ENCODE peak calls at places on chromosomes 3 and 15, in five cellular contexts. I, C, P, X and K are unnamed samples.

GRCh38 chr3:65889707-65890099 is 149.0 kb downstream of the MAGI1 start:
- DNase-seq in I (no peak), C (no peak), P (no peak), X (no peak), K (no peak)

GRCh38 chr3:185079620-185080019 is 73.2 kb downstream of the C3orf70 start:
- DNase-seq in I (no peak), C (no peak), P (no peak), X (no peak), K (no peak)

GRCh38 chr3:23735575-23736326 is 70.0 kb upstream of the UBE2E1 start:
- DNase-seq in I (no peak), C (no peak), P (no peak), X (peak), K (no peak)

GRCh38 chr3:66442254-66443249 is 58.3 kb downstream of the LRIG1 start:
- DNase-seq in I (no peak), C (no peak), P (no peak), X (no peak), K (peak)

GRCh38 chr3:142586803-142587406 is 8.4 kb upstream of the ATR start:
- DNase-seq in I (no peak), C (no peak), P (peak), X (peak), K (peak)

GRCh38 chr15:91954211-91954804 is 100.8 kb downstream of the SLCO3A1 start:
- DNase-seq in I (peak), C (no peak), P (no peak), X (no peak), K (no peak)

GRCh38 chr15:45991863-45992262 is 357.0 kb downstream of the SQOR start:
- DNase-seq in I (no peak), C (no peak), P (no peak), X (no peak), K (no peak)

GRCh38 chr3:196186661-196187573 is 24.3 kb downstream of the ZDHHC19 start:
- DNase-seq in I (no peak), C (peak), P (no peak), X (peak), K (no peak)

GRCh38 chr15:90001062-90001682 is at the start of gene ZNF710:
- DNase-seq in I (no peak), C (no peak), P (peak), X (peak), K (no peak)

GRCh38 chr3:146953523-146954125 is 348.5 kb upstream of the PLSCR5 start:
- DNase-seq in I (no peak), C (no peak), P (no peak), X (no peak), K (no peak)

GRCh38 chr3:46853441-46854410 is 9.5 kb downstream of the MYL3 start:
- DNase-seq in I (no peak), C (no peak), P (no peak), X (no peak), K (no peak)

GRCh38 chr3:162295323-162295983 is 798.8 kb downstream of the OTOL1 start:
- DNase-seq in I (no peak), C (no peak), P (no peak), X (no peak), K (no peak)

GRCh38 chr3:43728476-43728875 is 37.7 kb downstream of the ABHD5 start:
- DNase-seq in I (no peak), C (no peak), P (no peak), X (no peak), K (no peak)

GRCh38 chr3:150798122-150798618 is 35.2 kb upstream of the SIAH2 start:
- DNase-seq in I (no peak), C (no peak), P (no peak), X (no peak), K (peak)

GRCh38 chr15:58442122-58442521 is 10.3 kb downstream of the LIPC start:
- DNase-seq in I (no peak), C (no peak), P (no peak), X (no peak), K (no peak)

GRCh38 chr3:16464499-16465150 is 48.9 kb downstream of the RFTN1 start:
- DNase-seq in I (no peak), C (no peak), P (no peak), X (no peak), K (no peak)

GRCh38 chr3:112640333-112640863 is 545 bp downstream of the CCDC80 start:
- DNase-seq in I (no peak), C (no peak), P (no peak), X (peak), K (no peak)

GRCh38 chr15:74954515-74954914 is 2.1 kb downstream of the RPP25 start:
- DNase-seq in I (no peak), C (no peak), P (peak), X (peak), K (no peak)

GRCh38 chr3:147161833-147162232 is 244.5 kb downstream of the ZIC4 start:
- DNase-seq in I (no peak), C (no peak), P (no peak), X (no peak), K (no peak)

GRCh38 chr3:23877324-23877980 is 39.3 kb downstream of the NKIRAS1 start:
- DNase-seq in I (peak), C (no peak), P (no peak), X (no peak), K (peak)

DNA sequence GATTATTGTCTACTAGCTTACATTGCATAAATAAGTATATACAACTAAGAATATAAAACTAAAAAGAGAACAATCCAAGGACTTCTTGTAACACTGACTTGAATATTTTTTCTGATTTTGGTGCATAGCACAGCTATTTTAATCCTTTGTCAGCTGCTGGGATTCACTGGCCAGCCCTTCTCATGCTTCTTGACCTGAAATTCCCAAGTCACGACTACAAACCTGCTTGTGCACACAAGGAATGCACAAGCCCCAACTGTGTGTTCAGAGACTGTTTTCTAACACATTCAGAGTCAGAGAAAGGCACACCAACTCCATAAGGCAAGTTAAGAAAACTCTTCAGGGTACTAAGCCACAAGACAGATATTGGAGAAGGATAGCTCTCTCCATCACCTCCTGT is 80.9 kb downstream of the TNIK start:
- DNase-seq in I (no peak), C (no peak), P (no peak), X (no peak), K (no peak)
- TF ChIP-seq GABPA in I (no peak), C (no peak), P (no peak), X (no peak), K (no peak)

DNA sequence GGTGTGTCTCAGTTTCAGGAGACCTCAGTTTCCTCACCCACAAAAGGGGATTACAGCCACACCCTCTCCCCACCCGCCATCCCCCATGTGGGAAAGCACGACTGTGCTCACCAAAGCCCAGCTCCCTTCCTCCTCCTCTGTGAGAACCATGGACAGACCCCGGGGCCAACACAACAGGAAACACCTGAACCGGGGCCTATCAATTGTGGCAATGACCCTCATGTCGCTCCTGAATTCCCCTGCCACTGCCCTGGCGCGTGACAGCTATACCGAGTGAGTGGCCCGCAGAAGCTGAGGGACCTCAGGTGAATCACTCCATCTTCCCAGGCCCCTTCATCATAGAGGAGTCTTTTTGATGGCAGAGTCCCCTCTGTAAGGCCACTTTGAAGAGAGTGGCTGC is 28.6 kb downstream of the PLEKHO2 start:
- DNase-seq in I (no peak), C (no peak), P (no peak), X (no peak), K (no peak)
- TF ChIP-seq GABPA in I (no peak), C (no peak), P (no peak), X (no peak), K (no peak)

DNA sequence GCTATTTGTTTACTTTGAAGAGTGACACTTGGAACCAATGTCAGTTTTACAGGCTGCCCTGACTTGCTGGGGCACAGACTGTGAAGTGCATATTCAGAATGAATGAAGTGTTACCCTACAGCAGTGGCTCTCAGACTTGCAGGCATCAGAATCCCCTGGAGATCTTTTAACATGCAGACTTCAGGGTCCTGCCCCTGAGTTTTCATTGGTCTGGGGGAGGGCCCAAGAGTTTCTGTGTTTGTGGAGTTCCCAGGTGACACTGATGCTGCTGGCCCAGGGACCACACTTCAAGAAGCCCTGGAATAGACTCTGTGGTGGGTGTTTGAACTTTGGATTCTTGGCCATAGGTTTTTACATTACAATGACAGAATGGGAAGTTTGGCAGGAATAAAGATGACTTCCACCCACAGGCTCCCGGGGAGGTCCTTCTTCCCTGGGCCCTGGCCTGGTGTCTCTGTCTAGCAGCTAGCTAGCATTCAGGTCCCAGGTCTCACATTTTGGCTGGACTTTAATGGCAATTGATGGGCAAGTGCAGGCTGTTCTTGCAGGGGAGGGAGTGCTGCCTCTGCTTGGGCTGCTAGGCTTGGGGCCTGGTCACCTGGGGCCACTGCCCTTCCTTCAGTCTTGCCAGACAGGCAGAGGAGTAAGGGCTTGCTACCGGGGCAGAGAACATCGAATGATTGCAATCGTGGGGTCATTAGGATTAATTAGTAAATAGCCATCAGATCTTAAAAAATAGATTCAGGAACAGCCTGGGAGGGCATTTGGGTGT is 149.0 kb downstream of the APBA2 start:
- DNase-seq in I (no peak), C (no peak), P (no peak), X (no peak), K (no peak)
- TF ChIP-seq GABPA in I (no peak), C (no peak), P (no peak), X (no peak), K (no peak)

GRCh38 chr3:33144433-33144832 is 30.6 kb downstream of the CRTAP start:
- DNase-seq in I (no peak), C (no peak), P (peak), X (no peak), K (peak)
- TF ChIP-seq GABPA in I (no peak), C (no peak), P (no peak), X (no peak), K (no peak)

GRCh38 chr3:106185949-106186348 is 317.1 kb upstream of the CBLB start:
- DNase-seq in I (no peak), C (no peak), P (no peak), X (no peak), K (no peak)

GRCh38 chr3:106184540-106185457 is 316.0 kb upstream of the CBLB start:
- DNase-seq in I (no peak), C (peak), P (no peak), X (no peak), K (no peak)

DNA sequence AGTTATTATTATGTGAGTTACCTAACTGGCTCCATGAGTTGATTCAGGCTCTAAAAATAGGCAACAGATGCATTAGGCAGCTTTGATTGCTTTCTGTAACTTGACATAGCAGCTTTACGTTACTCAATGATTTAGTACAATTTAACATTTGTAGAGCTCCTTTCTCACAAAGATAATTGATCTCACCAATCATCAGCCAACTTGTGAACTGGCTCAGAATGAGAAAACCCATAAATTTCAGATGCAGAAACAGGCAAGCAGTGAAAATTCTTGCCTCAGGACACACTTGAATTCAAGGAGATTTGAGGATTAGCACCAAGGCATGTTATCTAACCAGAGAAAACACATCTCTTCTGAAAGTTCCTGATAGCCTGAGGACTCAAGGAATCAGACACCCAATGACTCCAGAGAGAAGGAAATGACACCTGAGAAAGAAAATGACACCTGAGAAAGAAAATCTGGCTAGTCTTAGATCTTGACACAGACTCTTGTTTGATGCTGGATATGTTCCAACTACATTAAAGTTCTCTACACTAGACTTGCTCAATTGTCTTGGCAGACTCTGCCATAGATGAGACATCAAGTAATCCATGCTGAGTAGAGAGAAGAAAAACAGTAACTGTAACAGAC is 315.1 kb upstream of the CBLB start:
- DNase-seq in I (no peak), C (peak), P (no peak), X (no peak), K (no peak)
- TF ChIP-seq GABPA in I (no peak), C (no peak), P (no peak), X (no peak), K (no peak)

GRCh38 chr3:29384640-29385039 is 103.8 kb downstream of the RBMS3 start:
- DNase-seq in I (no peak), C (no peak), P (no peak), X (peak), K (no peak)
- TF ChIP-seq GABPA in I (no peak), C (no peak), P (no peak), X (peak), K (no peak)

GRCh38 chr15:44956388-44956787 is at the start of gene TERB2:
- DNase-seq in I (no peak), C (no peak), P (peak), X (no peak), K (no peak)
- TF ChIP-seq GABPA in I (no peak), C (no peak), P (no peak), X (no peak), K (no peak)

GRCh38 chr15:47432831-47433230 is 284.5 kb upstream of the SEMA6D start:
- DNase-seq in I (no peak), C (no peak), P (no peak), X (no peak), K (no peak)

GRCh38 chr15:47427463-47427862 is 289.8 kb upstream of the SEMA6D start:
- DNase-seq in I (no peak), C (no peak), P (no peak), X (no peak), K (peak)

GRCh38 chr15:47434641-47435040 is 282.7 kb upstream of the SEMA6D start:
- DNase-seq in I (no peak), C (no peak), P (no peak), X (no peak), K (no peak)

GRCh38 chr15:47431501-47431900 is 285.8 kb upstream of the SEMA6D start:
- DNase-seq in I (no peak), C (no peak), P (no peak), X (no peak), K (peak)

GRCh38 chr15:47429376-47429775 is 287.9 kb upstream of the SEMA6D start:
- DNase-seq in I (no peak), C (no peak), P (no peak), X (no peak), K (no peak)
- TF ChIP-seq GABPA in I (no peak), C (no peak), P (no peak), X (no peak), K (no peak)